ENCODE peak calls at places on chromosomes 3 and 15, in ten cellular contexts. G, T, W, F, P, R, H, M, Y and K are unnamed samples. For H3K4me1, the result is how much of the 10 kb centered on the place peaks cover.

GRCh38 chr3:156150434-156151066 is 30.2 kb downstream of the KCNAB1 start:
- DNase-seq in G (no peak), T (peak), W (peak), F (peak), P (peak), R (no peak), H (no peak), M (peak), Y (no peak), K (peak)

GRCh38 chr15:82113116-82113715 is 67.4 kb upstream of the MEX3B start:
- DNase-seq in G (no peak), T (no peak), W (no peak), F (no peak), P (no peak), R (no peak), H (no peak), M (no peak), Y (no peak), K (no peak)

GRCh38 chr3:61407397-61407796 is 154.0 kb upstream of the PTPRG start:
- DNase-seq in G (no peak), T (no peak), W (no peak), F (no peak), P (no peak), R (no peak), H (no peak), M (no peak), Y (no peak), K (no peak)

GRCh38 chr15:51371271-51371670 is 29.8 kb downstream of the GLDN start:
- DNase-seq in G (no peak), T (no peak), W (no peak), F (no peak), P (no peak), R (no peak), H (no peak), M (no peak), Y (no peak), K (no peak)

GRCh38 chr3:29240248-29240647 is 40.6 kb upstream of the RBMS3 start:
- DNase-seq in G (no peak), T (no peak), W (peak), F (no peak), P (no peak), R (no peak), H (no peak), M (peak), Y (no peak), K (no peak)

GRCh38 chr3:12508316-12508715 is 24.0 kb downstream of the TSEN2 start:
- DNase-seq in G (no peak), T (no peak), W (peak), F (no peak), P (no peak), R (no peak), H (peak), M (peak), Y (no peak), K (no peak)

GRCh38 chr15:42508263-42508690 is 12.8 kb downstream of the SNAP23 start:
- DNase-seq in G (no peak), T (no peak), W (no peak), F (no peak), P (no peak), R (no peak), H (no peak), M (peak), Y (no peak), K (no peak)

GRCh38 chr15:90871097-90871715 is 2.8 kb downstream of the FURIN start:
- DNase-seq in G (no peak), T (no peak), W (no peak), F (no peak), P (peak), R (no peak), H (no peak), M (peak), Y (no peak), K (no peak)

GRCh38 chr3:120064641-120065040 is 29.6 kb downstream of the GSK3B start:
- DNase-seq in G (no peak), T (no peak), W (no peak), F (no peak), P (no peak), R (no peak), H (no peak), M (peak), Y (no peak), K (no peak)

GRCh38 chr15:46460426-46460825 is 825.6 kb downstream of the SQOR start:
- DNase-seq in G (no peak), T (no peak), W (no peak), F (no peak), P (no peak), R (no peak), H (no peak), M (no peak), Y (no peak), K (no peak)

GRCh38 chr3:176663819-176664218 is 533.5 kb downstream of the TBL1XR1 start:
- DNase-seq in G (no peak), T (no peak), W (peak), F (no peak), P (no peak), R (no peak), H (no peak), M (peak), Y (no peak), K (no peak)

GRCh38 chr15:101505610-101506337 is 16.3 kb upstream of the PCSK6 start:
- DNase-seq in G (no peak), T (no peak), W (no peak), F (no peak), P (no peak), R (no peak), H (no peak), M (no peak), Y (no peak), K (no peak)

GRCh38 chr3:88712552-88712951 is 394.9 kb upstream of the EPHA3 start:
- DNase-seq in G (no peak), T (no peak), W (no peak), F (no peak), P (no peak), R (no peak), H (no peak), M (no peak), Y (no peak), K (no peak)

GRCh38 chr3:15527031-15527459 is 5.5 kb upstream of the COLQ start:
- DNase-seq in G (no peak), T (no peak), W (no peak), F (peak), P (no peak), R (peak), H (no peak), M (peak), Y (no peak), K (no peak)

GRCh38 chr15:51621155-51621554 is 1.4 kb downstream of the DMXL2 start:
- DNase-seq in G (no peak), T (no peak), W (no peak), F (no peak), P (no peak), R (no peak), H (no peak), M (no peak), Y (no peak), K (no peak)

GRCh38 chr3:35968223-35968622 is 328.9 kb downstream of the ARPP21 start:
- DNase-seq in G (no peak), T (no peak), W (no peak), F (no peak), P (no peak), R (no peak), H (no peak), M (no peak), Y (no peak), K (no peak)

GRCh38 chr15:52527898-52528464 is 699 bp downstream of the MYO5A start:
- DNase-seq in G (no peak), T (peak), W (peak), F (no peak), P (no peak), R (no peak), H (no peak), M (peak), Y (no peak), K (no peak)

GRCh38 chr3:15387171-15387581 is 40.2 kb downstream of the METTL6 start:
- DNase-seq in G (no peak), T (no peak), W (no peak), F (no peak), P (no peak), R (no peak), H (no peak), M (no peak), Y (no peak), K (no peak)

GRCh38 chr3:137047240-137047639 is 89.5 kb downstream of the IL20RB start:
- DNase-seq in G (no peak), T (no peak), W (no peak), F (peak), P (no peak), R (no peak), H (no peak), M (no peak), Y (no peak), K (no peak)

GRCh38 chr3:26202169-26202568 is 412.3 kb downstream of the OXSM start:
- DNase-seq in G (no peak), T (no peak), W (no peak), F (no peak), P (no peak), R (no peak), H (no peak), M (no peak), Y (no peak), K (no peak)

GRCh38 chr3:184336484-184337230 is 743 bp upstream of the FAM131A start:
- DNase-seq in G (no peak), T (no peak), W (peak), F (no peak), P (peak), R (no peak), H (no peak), M (peak), Y (no peak), K (peak)

GRCh38 chr3:38843898-38844297 is 27.9 kb upstream of the SCN10A start:
- DNase-seq in G (no peak), T (no peak), W (peak), F (no peak), P (no peak), R (no peak), H (no peak), M (peak), Y (no peak), K (no peak)

GRCh38 chr15:78261062-78261461 is 3.3 kb upstream of the DNAJA4 start:
- DNase-seq in G (no peak), T (no peak), W (no peak), F (no peak), P (no peak), R (no peak), H (no peak), M (no peak), Y (no peak), K (no peak)

GRCh38 chr3:127068871-127069270 is 86.0 kb downstream of the PLXNA1 start:
- DNase-seq in G (no peak), T (no peak), W (no peak), F (no peak), P (no peak), R (no peak), H (no peak), M (no peak), Y (peak), K (no peak)

GRCh38 chr3:192917508-192918274 is at the start of gene MB21D2:
- DNase-seq in G (no peak), T (peak), W (peak), F (peak), P (peak), R (no peak), H (peak), M (peak), Y (peak), K (peak)

GRCh38 chr3:127542441-127542952 is 48.0 kb downstream of the TPRA1 start:
- DNase-seq in G (no peak), T (no peak), W (no peak), F (no peak), P (no peak), R (no peak), H (no peak), M (no peak), Y (peak), K (no peak)

GRCh38 chr3:194824676-194825075 is 139.0 kb downstream of the FAM43A start:
- DNase-seq in G (no peak), T (no peak), W (peak), F (no peak), P (no peak), R (no peak), H (no peak), M (no peak), Y (no peak), K (no peak)

GRCh38 chr3:178198329-178198728 is 337.9 kb upstream of the KCNMB2 start:
- DNase-seq in G (no peak), T (no peak), W (peak), F (no peak), P (no peak), R (no peak), H (no peak), M (no peak), Y (no peak), K (no peak)

GRCh38 chr3:425094-425493 is 228.5 kb downstream of the CHL1 start:
- DNase-seq in G (no peak), T (no peak), W (no peak), F (no peak), P (no peak), R (no peak), H (no peak), M (no peak), Y (no peak), K (no peak)

GRCh38 chr15:34494084-34494399 is 56.4 kb upstream of the GOLGA8A start:
- DNase-seq in G (no peak), T (no peak), W (no peak), F (no peak), P (no peak), R (no peak), H (no peak), M (no peak), Y (no peak), K (no peak)

GRCh38 chr3:116981088-116981487 is 271.5 kb downstream of the TUSC7 start:
- DNase-seq in G (no peak), T (no peak), W (no peak), F (no peak), P (no peak), R (no peak), H (no peak), M (no peak), Y (no peak), K (no peak)

GRCh38 chr15:26628879-26629529 is 143.9 kb downstream of the GABRB3 start:
- DNase-seq in G (no peak), T (peak), W (peak), F (peak), P (no peak), R (no peak), H (no peak), M (peak), Y (peak), K (peak)

GRCh38 chr15:66024998-66025397 is 155.7 kb downstream of the RAB11A start:
- DNase-seq in G (no peak), T (no peak), W (peak), F (no peak), P (no peak), R (no peak), H (no peak), M (no peak), Y (no peak), K (no peak)

GRCh38 chr15:40234783-40235182 is 4.1 kb upstream of the PAK6 start:
- DNase-seq in G (no peak), T (no peak), W (no peak), F (no peak), P (no peak), R (no peak), H (no peak), M (no peak), Y (no peak), K (no peak)

GRCh38 chr15:47288794-47289193 is 428.5 kb upstream of the SEMA6D start:
- DNase-seq in G (no peak), T (no peak), W (no peak), F (no peak), P (no peak), R (no peak), H (no peak), M (no peak), Y (no peak), K (no peak)

GRCh38 chr3:46409735-46410489 is 2.9 kb downstream of the CCRL2 start:
- DNase-seq in G (no peak), T (no peak), W (no peak), F (no peak), P (no peak), R (no peak), H (no peak), M (no peak), Y (no peak), K (no peak)
- H3K4me1 ChIP-seq in G (under half), T (under half), W (under half), F (under half), P (under half), R (under half), H (under half), M (under half), Y (half or more), K (under half)

DNA sequence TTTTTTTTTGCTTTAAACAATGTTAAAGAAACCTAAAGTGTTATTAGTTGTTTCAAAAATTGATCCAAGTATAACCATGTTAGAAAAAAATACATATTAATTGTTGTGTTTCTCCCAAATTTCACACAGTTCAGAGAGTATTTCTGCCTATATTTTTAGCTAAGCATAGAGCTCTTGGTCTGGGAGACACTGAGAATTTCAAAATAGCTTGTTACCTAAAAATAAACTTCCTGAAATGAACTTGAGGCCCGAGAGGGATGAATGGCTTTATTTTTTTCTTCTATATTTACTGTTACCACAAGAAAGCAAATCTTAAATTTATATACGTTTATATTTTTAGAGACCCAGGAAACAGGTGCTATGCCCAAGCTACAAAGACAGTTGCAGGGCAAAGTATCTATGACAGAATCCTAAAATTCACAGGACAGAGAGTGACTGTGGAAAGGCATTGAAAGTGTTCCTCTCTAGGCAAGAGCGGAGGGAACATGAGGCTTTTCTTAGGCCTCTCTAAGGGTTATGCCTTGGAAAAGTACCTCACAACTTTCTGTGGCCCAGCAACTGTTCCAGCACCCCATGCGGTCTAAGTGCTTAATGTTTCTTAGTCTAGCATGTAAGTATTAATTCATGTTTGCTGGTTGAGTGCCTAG is 36.4 kb downstream of the TGFBR2 start:
- DNase-seq in G (no peak), T (no peak), W (no peak), F (no peak), P (no peak), R (no peak), H (no peak), M (peak), Y (no peak), K (no peak)
- H3K27ac ChIP-seq in G (peak), T (peak), W (no peak), F (no peak), P (peak), R (no peak), H (peak), M (peak), Y (peak), K (peak)

GRCh38 chr15:63724760-63725159 is 109.0 kb downstream of the HERC1 start:
- DNase-seq in G (no peak), T (no peak), W (no peak), F (no peak), P (no peak), R (no peak), H (no peak), M (no peak), Y (no peak), K (no peak)

GRCh38 chr15:63726491-63726890 is 107.3 kb downstream of the HERC1 start:
- DNase-seq in G (no peak), T (no peak), W (peak), F (no peak), P (no peak), R (no peak), H (no peak), M (no peak), Y (no peak), K (no peak)

GRCh38 chr15:63729115-63729884 is 104.4 kb downstream of the HERC1 start:
- DNase-seq in G (no peak), T (no peak), W (no peak), F (no peak), P (no peak), R (no peak), H (no peak), M (no peak), Y (no peak), K (no peak)

GRCh38 chr15:63722144-63722543 is 111.6 kb downstream of the HERC1 start:
- DNase-seq in G (no peak), T (no peak), W (no peak), F (no peak), P (no peak), R (no peak), H (no peak), M (no peak), Y (no peak), K (no peak)

GRCh38 chr15:63727542-63727941 is 106.2 kb downstream of the HERC1 start:
- DNase-seq in G (no peak), T (no peak), W (no peak), F (no peak), P (no peak), R (no peak), H (no peak), M (no peak), Y (no peak), K (no peak)
- H3K4me1 ChIP-seq in G (under half), T (under half), W (under half), F (under half), P (under half), R (under half), H (under half), M (under half), Y (under half), K (under half)

GRCh38 chr3:190494907-190495306 is 19.0 kb upstream of the IL1RAP start:
- DNase-seq in G (no peak), T (no peak), W (no peak), F (no peak), P (no peak), R (no peak), H (no peak), M (no peak), Y (no peak), K (no peak)

GRCh38 chr3:190498293-190498692 is 15.6 kb upstream of the IL1RAP start:
- DNase-seq in G (no peak), T (no peak), W (no peak), F (no peak), P (no peak), R (no peak), H (no peak), M (no peak), Y (no peak), K (no peak)

GRCh38 chr3:190495796-190496195 is 18.1 kb upstream of the IL1RAP start:
- DNase-seq in G (no peak), T (no peak), W (no peak), F (no peak), P (no peak), R (no peak), H (no peak), M (no peak), Y (no peak), K (no peak)

GRCh38 chr3:190497809-190498208 is 16.1 kb upstream of the IL1RAP start:
- DNase-seq in G (no peak), T (no peak), W (peak), F (no peak), P (no peak), R (no peak), H (no peak), M (no peak), Y (no peak), K (no peak)

GRCh38 chr3:190496859-190497258 is 17.0 kb upstream of the IL1RAP start:
- DNase-seq in G (no peak), T (no peak), W (no peak), F (no peak), P (no peak), R (no peak), H (no peak), M (no peak), Y (no peak), K (no peak)
- H3K27ac ChIP-seq in G (no peak), T (no peak), W (no peak), F (no peak), P (no peak), R (no peak), H (no peak), M (no peak), Y (no peak), K (no peak)

GRCh38 chr3:134485075-134485536 is 679 bp downstream of the ANAPC13 start:
- DNase-seq in G (no peak), T (no peak), W (no peak), F (no peak), P (no peak), R (no peak), H (no peak), M (peak), Y (no peak), K (no peak)

GRCh38 chr3:134485620-134486576 is at the start of the genes ANAPC13 and CEP63:
- DNase-seq in G (peak), T (peak), W (peak), F (peak), P (peak), R (peak), H (peak), M (peak), Y (peak), K (peak)

GRCh38 chr3:134482622-134483021 is 3.2 kb downstream of the ANAPC13 start:
- DNase-seq in G (no peak), T (no peak), W (no peak), F (no peak), P (no peak), R (no peak), H (no peak), M (no peak), Y (no peak), K (no peak)

GRCh38 chr3:134481166-134481565 is 4.6 kb downstream of the ANAPC13 start:
- DNase-seq in G (no peak), T (no peak), W (no peak), F (no peak), P (no peak), R (no peak), H (no peak), M (no peak), Y (no peak), K (no peak)

GRCh38 chr3:134483195-134483890 is 2.4 kb downstream of the ANAPC13 start:
- DNase-seq in G (no peak), T (no peak), W (peak), F (no peak), P (no peak), R (no peak), H (no peak), M (peak), Y (no peak), K (no peak)
- H3K4me1 ChIP-seq in G (under half), T (under half), W (under half), F (under half), P (under half), R (under half), H (half or more), M (under half), Y (under half), K (under half)

DNA sequence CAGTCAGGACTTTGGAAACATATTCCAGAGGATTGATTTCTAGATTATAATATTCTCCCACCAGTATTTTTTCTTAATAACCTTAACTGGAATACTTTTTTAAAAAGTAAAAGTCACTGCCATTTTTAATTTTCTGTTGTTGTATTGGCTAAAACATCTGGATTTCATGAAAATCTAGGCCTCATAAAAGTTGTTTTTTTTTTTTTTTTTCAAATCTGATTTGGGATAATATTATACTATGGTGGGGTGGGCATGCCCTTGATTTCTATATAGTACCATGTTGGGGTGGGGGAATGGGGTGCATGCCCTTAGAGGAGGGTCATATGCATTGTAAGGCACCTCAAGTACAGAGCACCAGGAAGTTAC is 9.1 kb downstream of the TPM1 start:
- DNase-seq in G (no peak), T (no peak), W (no peak), F (no peak), P (no peak), R (no peak), H (no peak), M (no peak), Y (no peak), K (no peak)
- H3K27ac ChIP-seq in G (peak), T (no peak), W (peak), F (no peak), P (peak), R (no peak), H (peak), M (peak), Y (peak), K (peak)